ENCODE peak calls at places on chromosomes 2 and 18, in eight cellular contexts. B, S, V, D, P, G, K and U are unnamed samples.

GRCh38 chr18:69838620-69839411 is 108.9 kb downstream of the CD226 start:
- DNase-seq in B (no peak), S (peak), V (no peak), D (no peak), P (no peak), G (no peak), K (peak), U (no peak)

GRCh38 chr2:160816916-160817315 is 323.3 kb upstream of the RBMS1 start:
- DNase-seq in B (no peak), S (peak), V (no peak), D (no peak), P (no peak), G (no peak), K (no peak), U (no peak)

GRCh38 chr2:96117701-96118588 is 1.6 kb upstream of the ADRA2B start:
- DNase-seq in B (no peak), S (peak), V (no peak), D (no peak), P (no peak), G (no peak), K (peak), U (peak)

GRCh38 chr18:29501952-29502351 is 1325.0 kb upstream of the CDH2 start:
- DNase-seq in B (no peak), S (no peak), V (peak), D (no peak), P (no peak), G (no peak), K (no peak), U (no peak)

GRCh38 chr2:219406861-219407230 is 11.3 kb upstream of the DES start:
- DNase-seq in B (no peak), S (no peak), V (peak), D (no peak), P (peak), G (no peak), K (no peak), U (no peak)

GRCh38 chr2:119490653-119491195 is 33.6 kb downstream of the SCTR start:
- DNase-seq in B (no peak), S (no peak), V (no peak), D (no peak), P (no peak), G (no peak), K (no peak), U (no peak)

GRCh38 chr2:25230626-25231311 is 62.4 kb upstream of the POMC start:
- DNase-seq in B (no peak), S (no peak), V (no peak), D (no peak), P (no peak), G (no peak), K (peak), U (no peak)

GRCh38 chr2:17398770-17399169 is 119.5 kb downstream of the RAD51AP2 start:
- DNase-seq in B (no peak), S (no peak), V (no peak), D (no peak), P (no peak), G (no peak), K (no peak), U (no peak)

GRCh38 chr2:24342110-24342910 is 18.0 kb downstream of the ITSN2 start:
- DNase-seq in B (no peak), S (peak), V (no peak), D (no peak), P (no peak), G (no peak), K (no peak), U (no peak)

GRCh38 chr2:239298126-239298804 is 102.6 kb downstream of the HDAC4 start:
- DNase-seq in B (no peak), S (no peak), V (no peak), D (no peak), P (peak), G (peak), K (no peak), U (peak)

GRCh38 chr2:118059919-118060478 is 28.3 kb upstream of the INSIG2 start:
- DNase-seq in B (no peak), S (peak), V (peak), D (peak), P (no peak), G (no peak), K (no peak), U (no peak)